ENCODE peak calls at places on chromosome 12, in eight cellular contexts. V is suprapubic skin; Y is adrenal gland; J is sigmoid colon; W is PC-9; S is heart left ventricle; X is CD4-positive, CD25-positive, alpha-beta regulatory T cell; A is effector memory CD4-positive, alpha-beta T cell. O is an unnamed sample. For H3K4me1 and H3K36me3, the result is how much of the 10 kb centered on the place peaks cover.

GRCh38 chr12:3662516-3662915 is 90.4 kb downstream of the CRACR2A start:
- DNase-seq in J (no peak), Y (no peak), X (no peak), V (no peak), W (no peak), S (no peak), A (no peak), O (no peak)

GRCh38 chr12:34402228-34402898 is 380.1 kb downstream of the ALG10 start:
- DNase-seq in V (peak), J (peak), A (no peak), W (no peak), S (peak), Y (peak), X (no peak), O (peak)

GRCh38 chr12:20411309-20411708 is 43.0 kb downstream of the PDE3A start:
- DNase-seq in X (no peak), A (no peak), V (no peak), W (no peak), Y (no peak), S (no peak), J (no peak), O (no peak)

GRCh38 chr12:53483225-53483978 is 15.9 kb downstream of the MAP3K12 start:
- DNase-seq in Y (peak), S (no peak), X (no peak), V (no peak), J (peak), A (no peak), W (no peak), O (no peak)

GRCh38 chr12:118190266-118190665 is 54.3 kb downstream of the PEBP1 start:
- DNase-seq in Y (no peak), J (no peak), X (no peak), V (no peak), W (no peak), S (no peak), A (no peak), O (no peak)

GRCh38 chr12:108801736-108802665 is 55.4 kb downstream of the SSH1 start:
- DNase-seq in J (peak), W (no peak), X (no peak), V (peak), S (no peak), Y (peak), A (no peak), O (no peak)

GRCh38 chr12:99435095-99435791 is 212.3 kb upstream of the GARIN6 start:
- DNase-seq in A (no peak), V (no peak), X (no peak), W (no peak), J (no peak), S (no peak), Y (no peak), O (no peak)

GRCh38 chr12:68367136-68367535 is 35.0 kb upstream of the MDM1 start:
- DNase-seq in V (no peak), S (no peak), A (no peak), W (no peak), Y (no peak), X (no peak), J (no peak), O (no peak)

GRCh38 chr12:71970031-71970430 is 31.4 kb downstream of the TPH2 start:
- DNase-seq in S (no peak), W (no peak), J (no peak), Y (no peak), V (no peak), X (no peak), A (no peak), O (no peak)

GRCh38 chr12:3122841-3123678 is 45.9 kb downstream of the TSPAN9 start:
- DNase-seq in S (peak), W (peak), Y (peak), A (no peak), J (no peak), X (no peak), V (peak), O (no peak)

GRCh38 chr12:115998119-115998633 is 279.3 kb downstream of the MED13L start:
- DNase-seq in X (no peak), S (no peak), Y (no peak), J (no peak), W (no peak), A (no peak), V (no peak), O (no peak)

GRCh38 chr12:69404851-69405365 is 45.4 kb downstream of the YEATS4 start:
- DNase-seq in Y (no peak), V (no peak), A (no peak), S (no peak), J (no peak), X (no peak), W (no peak), O (no peak)

GRCh38 chr12:60494249-60494648 is 898.4 kb downstream of the SLC16A7 start:
- DNase-seq in Y (no peak), V (no peak), X (no peak), J (no peak), W (no peak), A (no peak), S (no peak), O (no peak)

GRCh38 chr12:51683763-51684357 is 92.8 kb downstream of the SCN8A start:
- DNase-seq in X (no peak), Y (no peak), A (no peak), W (no peak), J (no peak), S (no peak), V (no peak), O (no peak)

GRCh38 chr12:62933220-62933870 is 1.6 kb downstream of the PPM1H start:
- DNase-seq in S (peak), V (no peak), J (no peak), Y (peak), W (no peak), A (no peak), X (no peak), O (peak)

GRCh38 chr12:14776236-14776959 is 26.9 kb downstream of the WBP11 start:
- DNase-seq in Y (no peak), X (no peak), V (no peak), A (no peak), W (peak), J (no peak), S (no peak), O (no peak)

GRCh38 chr12:4829161-4829792 is 80.4 kb upstream of the KCNA1 start:
- DNase-seq in W (no peak), S (no peak), V (no peak), Y (no peak), X (no peak), J (no peak), A (no peak), O (no peak)

GRCh38 chr12:44217146-44217883 is 381.4 kb downstream of the TMEM117 start:
- DNase-seq in A (no peak), W (no peak), S (no peak), X (no peak), J (no peak), V (no peak), Y (no peak), O (no peak)

GRCh38 chr12:125519026-125519651 is 453.9 kb downstream of the AACS start:
- DNase-seq in V (no peak), S (no peak), Y (no peak), A (no peak), X (no peak), W (no peak), J (no peak), O (no peak)

GRCh38 chr12:104976703-104977102 is 9.4 kb upstream of the NOPCHAP1 start:
- DNase-seq in V (no peak), A (no peak), J (no peak), Y (no peak), X (no peak), W (no peak), S (no peak), O (no peak)

GRCh38 chr12:106389181-106389580 is 31.6 kb downstream of the POLR3B start:
- DNase-seq in J (no peak), Y (no peak), V (no peak), W (no peak), A (no peak), S (no peak), X (no peak), O (no peak)

GRCh38 chr12:53627919-53628318 is 1.7 kb upstream of the ATF7 start:
- DNase-seq in Y (no peak), W (no peak), J (no peak), X (no peak), V (no peak), A (no peak), S (no peak), O (no peak)

GRCh38 chr12:85156569-85156968 is 120.4 kb downstream of the LRRIQ1 start:
- DNase-seq in W (no peak), A (no peak), S (no peak), J (no peak), Y (no peak), V (no peak), X (no peak), O (no peak)

GRCh38 chr12:107377596-107378385 is 284.4 kb upstream of the CRY1 start:
- DNase-seq in Y (no peak), S (no peak), J (no peak), A (no peak), W (no peak), X (no peak), V (no peak), O (no peak)

GRCh38 chr12:46524778-46525177 is 152.2 kb upstream of the SLC38A2 start:
- DNase-seq in W (no peak), V (peak), J (peak), Y (peak), X (no peak), S (peak), A (no peak), O (peak)

GRCh38 chr12:49518914-49519573 is 19.8 kb upstream of the KCNH3 start:
- DNase-seq in A (no peak), J (no peak), S (no peak), W (no peak), X (no peak), Y (no peak), V (no peak), O (no peak)

GRCh38 chr12:94710933-94711332 is 60.6 kb upstream of the TMCC3 start:
- DNase-seq in V (no peak), X (no peak), A (no peak), J (no peak), W (no peak), S (no peak), Y (no peak), O (no peak)

GRCh38 chr12:59677857-59678256 is 82.0 kb downstream of the SLC16A7 start:
- DNase-seq in V (no peak), X (no peak), J (no peak), Y (no peak), A (no peak), S (no peak), W (no peak), O (no peak)

GRCh38 chr12:62865090-62865489 is 69.9 kb downstream of the PPM1H start:
- DNase-seq in S (no peak), A (no peak), Y (no peak), V (no peak), W (no peak), J (no peak), X (no peak), O (no peak)

GRCh38 chr12:92064420-92064819 is 81.2 kb downstream of the BTG1 start:
- DNase-seq in W (no peak), S (no peak), A (no peak), V (no peak), J (no peak), X (no peak), Y (no peak), O (no peak)

GRCh38 chr12:46556820-46557524 is 184.4 kb upstream of the SLC38A2 start:
- DNase-seq in S (no peak), X (no peak), W (peak), J (no peak), V (no peak), A (no peak), Y (no peak), O (no peak)

GRCh38 chr12:112705037-112705632 is 86.4 kb upstream of the RPH3A start:
- DNase-seq in X (no peak), S (no peak), Y (no peak), A (no peak), J (no peak), V (no peak), W (no peak), O (no peak)

GRCh38 chr12:4120316-4120920 is 153.1 kb upstream of the CCND2 start:
- DNase-seq in Y (no peak), J (peak), V (no peak), X (no peak), A (no peak), W (no peak), S (no peak), O (no peak)

GRCh38 chr12:21330682-21331253 is 3.9 kb downstream of the SLCO1A2 start:
- DNase-seq in J (no peak), X (no peak), Y (no peak), W (no peak), S (no peak), A (no peak), V (no peak), O (no peak)

GRCh38 chr12:6777386-6777785 is 5.1 kb downstream of the LAG3 start:
- DNase-seq in J (no peak), A (no peak), V (no peak), S (no peak), Y (no peak), X (no peak), W (no peak), O (no peak)

GRCh38 chr12:6773662-6774351 is 1.5 kb downstream of the LAG3 start:
- DNase-seq in Y (no peak), V (no peak), S (no peak), J (no peak), A (no peak), X (no peak), W (no peak), O (no peak)

GRCh38 chr12:6774557-6775062 is 2.3 kb downstream of the LAG3 start:
- DNase-seq in Y (no peak), J (no peak), X (no peak), A (no peak), V (no peak), W (no peak), S (no peak), O (no peak)

GRCh38 chr12:6775185-6775770 is 3.0 kb downstream of the LAG3 start:
- DNase-seq in W (no peak), V (no peak), A (no peak), S (no peak), J (no peak), Y (no peak), X (no peak), O (no peak)

DNA sequence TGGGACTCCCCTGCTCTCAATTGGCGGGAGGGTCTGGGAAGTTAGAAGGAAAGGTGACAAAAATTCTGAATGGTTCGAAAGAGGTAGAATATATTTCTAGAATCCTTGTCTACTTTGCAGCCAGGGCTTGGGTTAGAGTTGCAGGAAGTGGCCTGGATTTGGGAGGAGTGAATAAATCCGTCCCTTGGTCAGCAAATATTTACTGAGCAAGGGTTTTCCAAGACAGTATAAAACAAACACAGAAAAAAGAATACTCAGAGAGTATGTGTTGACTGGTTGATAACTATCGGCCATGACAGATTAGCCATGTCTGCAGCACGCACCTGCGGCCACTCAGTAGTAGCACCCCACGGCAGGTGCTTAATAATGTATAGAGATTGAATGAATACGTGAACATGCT is 3.5 kb downstream of the LAG3 start:
- DNase-seq in A (no peak), J (no peak), S (no peak), X (no peak), Y (no peak), W (no peak), V (no peak), O (no peak)
- H3K4me1 ChIP-seq in A (under half), J (under half), S (under half), X (half or more), Y (under half), W (under half), V (under half), O (under half)

DNA sequence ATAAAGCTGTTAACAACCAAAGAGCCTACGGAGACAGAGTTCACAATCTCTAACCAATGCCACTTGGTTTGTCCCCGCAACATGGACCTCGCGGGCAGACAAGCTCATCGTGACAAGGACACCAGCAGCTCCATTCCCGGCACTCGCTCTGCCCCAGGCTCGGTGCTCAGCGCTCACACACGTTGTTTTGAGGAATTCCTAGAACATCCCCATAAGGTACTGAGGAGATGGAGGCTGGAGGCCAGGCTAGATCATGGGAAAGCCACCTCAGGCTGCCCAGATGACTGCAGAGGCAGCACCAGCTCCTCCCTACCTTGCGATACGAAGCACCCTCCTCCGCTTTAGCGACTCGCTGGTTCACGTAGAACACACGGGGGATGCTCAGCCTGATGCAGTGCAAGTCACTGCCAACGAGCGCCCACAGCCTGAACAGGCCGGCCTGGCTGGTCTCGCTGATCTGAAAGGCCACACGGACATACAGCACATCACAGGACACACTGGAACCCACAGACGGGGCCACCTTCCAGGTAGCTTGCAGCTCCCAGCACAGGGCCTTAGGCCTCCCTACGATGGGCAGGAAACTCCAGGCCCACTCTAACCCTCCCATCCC is 30.1 kb downstream of the P2RX2 start:
- DNase-seq in V (no peak), Y (no peak), W (no peak), A (no peak), S (no peak), J (no peak), X (no peak), O (peak)
- H3K36me3 ChIP-seq in V (half or more), Y (under half), W (under half), A (under half), S (half or more), J (under half), X (under half), O (half or more)

GRCh38 chr12:29710104-29710503 is 73.6 kb downstream of the TMTC1 start:
- DNase-seq in J (peak), Y (no peak), A (no peak), V (no peak), S (peak), X (no peak), W (no peak), O (no peak)
- H3K4me1 ChIP-seq in J (half or more), Y (under half), A (under half), V (under half), S (under half), X (under half), W (under half), O (under half)

DNA sequence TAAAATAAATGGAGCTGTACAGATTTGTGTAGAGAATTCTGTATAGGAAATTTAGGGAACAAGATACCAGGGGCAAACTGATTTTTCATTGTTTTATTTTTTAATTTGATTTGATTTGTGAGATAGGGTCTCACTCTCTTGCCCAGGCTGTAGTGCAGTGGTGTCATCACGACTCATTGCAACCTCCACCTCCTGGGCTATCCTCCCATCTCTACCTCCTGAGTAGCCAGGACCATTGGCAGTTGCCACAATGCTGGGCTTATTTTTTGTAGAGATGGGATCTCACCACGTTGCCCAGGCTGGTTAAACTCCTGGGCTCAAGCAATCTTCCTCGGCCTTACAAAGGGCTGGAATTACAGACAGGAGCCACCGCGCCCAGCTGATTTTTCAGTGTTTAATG is 18.0 kb upstream of the TBK1 start:
- DNase-seq in A (no peak), X (no peak), W (no peak), V (no peak), Y (no peak), J (no peak), S (no peak), O (no peak)
- H3K36me3 ChIP-seq in A (half or more), X (half or more), W (half or more), V (half or more), Y (under half), J (half or more), S (half or more), O (half or more)

DNA sequence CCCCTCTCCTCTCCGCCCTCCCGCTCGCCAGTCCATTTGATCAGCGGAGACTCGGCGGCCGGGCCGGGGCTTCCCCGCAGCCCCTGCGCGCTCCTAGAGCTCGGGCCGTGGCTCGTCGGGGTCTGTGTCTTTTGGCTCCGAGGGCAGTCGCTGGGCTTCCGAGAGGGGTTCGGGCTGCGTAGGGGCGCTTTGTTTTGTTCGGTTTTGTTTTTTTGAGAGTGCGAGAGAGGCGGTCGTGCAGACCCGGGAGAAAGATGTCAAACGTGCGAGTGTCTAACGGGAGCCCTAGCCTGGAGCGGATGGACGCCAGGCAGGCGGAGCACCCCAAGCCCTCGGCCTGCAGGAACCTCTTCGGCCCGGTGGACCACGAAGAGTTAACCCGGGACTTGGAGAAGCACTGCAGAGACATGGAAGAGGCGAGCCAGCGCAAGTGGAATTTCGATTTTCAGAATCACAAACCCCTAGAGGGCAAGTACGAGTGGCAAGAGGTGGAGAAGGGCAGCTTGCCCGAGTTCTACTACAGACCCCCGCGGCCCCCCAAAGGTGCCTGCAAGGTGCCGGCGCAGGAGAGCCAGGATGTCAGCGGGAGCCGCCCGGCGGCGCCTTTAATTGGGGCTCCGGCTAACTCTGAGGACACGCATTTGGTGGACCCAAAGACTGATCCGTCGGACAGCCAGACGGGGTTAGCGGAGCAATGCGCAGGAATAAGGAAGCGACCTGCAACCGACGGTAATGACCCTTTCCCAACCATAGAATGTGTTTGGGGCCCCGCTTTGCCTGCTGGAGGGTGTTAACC is 616 bp downstream of the CDKN1B start:
- DNase-seq in X (no peak), W (no peak), S (peak), J (peak), Y (peak), V (no peak), A (no peak), O (peak)
- H3K4me1 ChIP-seq in X (half or more), W (under half), S (under half), J (half or more), Y (half or more), V (half or more), A (under half), O (under half)

GRCh38 chr12:56104815-56105476 is 587 bp downstream of the PA2G4 start:
- DNase-seq in X (no peak), S (no peak), W (no peak), A (no peak), Y (no peak), J (no peak), V (no peak), O (peak)

GRCh38 chr12:56104109-56104814 is at the start of gene PA2G4:
- DNase-seq in W (peak), Y (peak), S (peak), J (peak), V (peak), A (peak), X (peak), O (peak)

GRCh38 chr12:56110571-56110970 is 5.9 kb upstream of the RPL41 start:
- DNase-seq in X (no peak), A (no peak), V (no peak), J (no peak), Y (no peak), S (no peak), W (no peak), O (no peak)

GRCh38 chr12:56105503-56105902 is 1.1 kb downstream of the PA2G4 start:
- DNase-seq in A (no peak), Y (no peak), S (no peak), V (no peak), X (no peak), J (no peak), W (no peak), O (no peak)

GRCh38 chr12:56107242-56107641 is 2.9 kb downstream of the PA2G4 start:
- DNase-seq in Y (no peak), S (no peak), W (no peak), A (no peak), X (no peak), V (no peak), J (no peak), O (no peak)
- H3K36me3 ChIP-seq in Y (under half), S (half or more), W (under half), A (half or more), X (half or more), V (half or more), J (under half), O (half or more)

O was measured in left lung.